ENCODE peak calls at places on chromosomes 13 and 19, in seven cellular contexts. S is nephron progenitor cell, I is breast epithelium, X is A549, F is body of pancreas, D is cardiac muscle cell, A is psoas muscle. R is an unnamed sample.

GRCh38 chr19:2841858-2842574 is 741 bp downstream of the ZNF555 start:
- DNase-seq in D (no peak), F (peak), X (no peak), A (no peak), S (no peak), I (no peak), R (no peak)

GRCh38 chr13:99384468-99384867 is 77.3 kb upstream of the GPR183 start:
- DNase-seq in D (no peak), X (no peak), I (no peak), F (no peak), A (no peak), S (no peak), R (no peak)

GRCh38 chr19:27745978-27746542 is 1466.9 kb downstream of the UQCRFS1 start:
- DNase-seq in X (no peak), A (no peak), S (no peak), D (no peak), I (peak), F (no peak), R (no peak)

GRCh38 chr19:40231544-40232424 is 5.3 kb upstream of the CCNP start:
- DNase-seq in F (no peak), A (no peak), D (peak), X (no peak), I (no peak), S (peak), R (no peak)

GRCh38 chr13:45918597-45918996 is 67.0 kb upstream of the SIAH3 start:
- DNase-seq in X (no peak), A (no peak), F (no peak), S (no peak), I (no peak), D (no peak), R (no peak)

GRCh38 chr19:17294051-17294891 is 9.0 kb downstream of the ABHD8 start:
- DNase-seq in X (peak), A (peak), D (no peak), F (peak), S (peak), I (no peak), R (no peak)

GRCh38 chr13:53343345-53343744 is 314.7 kb downstream of the OLFM4 start:
- DNase-seq in A (no peak), F (no peak), D (no peak), I (no peak), X (no peak), S (no peak), R (no peak)

GRCh38 chr13:93805736-93806135 is 579.1 kb downstream of the GPC6 start:
- DNase-seq in A (no peak), F (no peak), S (no peak), X (no peak), I (no peak), D (no peak), R (no peak)

GRCh38 chr13:45768668-45769067 is 66.5 kb downstream of the CBY2 start:
- DNase-seq in I (no peak), S (no peak), D (no peak), F (no peak), X (no peak), A (no peak), R (no peak)

GRCh38 chr13:99357149-99357596 is 50.0 kb upstream of the GPR183 start:
- DNase-seq in I (no peak), D (peak), X (no peak), A (peak), F (no peak), S (no peak), R (no peak)

GRCh38 chr19:29622191-29623070 is 16.3 kb downstream of the POP4 start:
- DNase-seq in F (no peak), I (no peak), A (peak), D (no peak), S (no peak), X (no peak), R (peak)

GRCh38 chr19:39264306-39265290 is 3.6 kb upstream of the IFNL2 start:
- DNase-seq in I (no peak), A (no peak), F (peak), X (no peak), D (peak), S (peak), R (no peak)

GRCh38 chr13:74978596-74978995 is 503.4 kb downstream of the TBC1D4 start:
- DNase-seq in A (no peak), F (no peak), D (no peak), S (peak), X (no peak), I (no peak), R (no peak)

GRCh38 chr19:38228491-38229439 is 4.7 kb upstream of the DPF1 start:
- DNase-seq in A (no peak), S (peak), F (peak), I (no peak), D (no peak), X (no peak), R (no peak)

GRCh38 chr19:10416380-10417257 is 3.7 kb upstream of the PDE4A start:
- DNase-seq in F (peak), I (peak), D (peak), X (peak), S (peak), A (peak), R (peak)

GRCh38 chr19:42409477-42409876 is 17.7 kb downstream of the LIPE start:
- DNase-seq in A (peak), F (peak), I (no peak), X (no peak), D (no peak), S (no peak), R (no peak)

GRCh38 chr19:11606484-11606883 is 9.2 kb downstream of the ZNF627 start:
- DNase-seq in A (no peak), X (no peak), F (no peak), S (no peak), D (no peak), I (no peak), R (no peak)

GRCh38 chr19:53432088-53432661 is 391 bp downstream of the ZNF761 start:
- DNase-seq in S (peak), D (peak), F (peak), X (no peak), I (no peak), A (peak), R (no peak)

GRCh38 chr13:110815471-110816204 is 99.2 kb downstream of the ANKRD10 start:
- DNase-seq in D (no peak), I (no peak), S (no peak), A (no peak), F (no peak), X (no peak), R (no peak)

GRCh38 chr19:29934781-29935180 is 7.3 kb upstream of the URI1 start:
- DNase-seq in D (no peak), S (no peak), X (no peak), I (no peak), F (no peak), A (no peak), R (no peak)

GRCh38 chr13:59444210-59444857 is 719.4 kb downstream of the DIAPH3 start:
- DNase-seq in D (no peak), F (peak), X (no peak), I (no peak), S (no peak), A (no peak), R (no peak)

GRCh38 chr19:42942187-42942789 is 5.3 kb upstream of the PSG7 start:
- DNase-seq in D (no peak), S (no peak), X (peak), F (peak), A (no peak), I (no peak), R (no peak)

GRCh38 chr13:37621811-37622361 is 23.3 kb upstream of the POSTN start:
- DNase-seq in X (no peak), F (peak), D (peak), A (no peak), I (no peak), S (no peak), R (no peak)

GRCh38 chr19:39913682-39914333 is 20.6 kb downstream of the FCGBP start:
- DNase-seq in S (no peak), I (no peak), D (no peak), X (no peak), A (no peak), F (peak), R (no peak)

GRCh38 chr13:113904411-113904810 is 40.5 kb upstream of the GAS6 start:
- DNase-seq in A (peak), F (peak), X (peak), S (no peak), I (peak), D (peak), R (no peak)

GRCh38 chr13:35785563-35786327 is 309.3 kb upstream of the MAB21L1 start:
- DNase-seq in A (no peak), X (no peak), S (no peak), I (no peak), D (no peak), F (no peak), R (no peak)

GRCh38 chr13:113216165-113217056 is 7.0 kb downstream of the CUL4A start:
- DNase-seq in D (peak), A (peak), F (peak), I (peak), X (no peak), S (peak), R (no peak)

GRCh38 chr13:99980201-99981114 is 1.1 kb upstream of the ZIC2 start:
- DNase-seq in D (peak), S (peak), F (peak), X (no peak), I (peak), A (peak), R (no peak)

GRCh38 chr19:6238643-6239281 is 41.0 kb downstream of the MLLT1 start:
- DNase-seq in X (no peak), A (peak), S (no peak), I (peak), F (peak), D (peak), R (no peak)

GRCh38 chr19:7652061-7652641 is 15.2 kb downstream of the STXBP2 start:
- DNase-seq in F (peak), S (peak), X (peak), D (peak), A (peak), I (peak), R (peak)

GRCh38 chr19:2061936-2062729 is 11.1 kb upstream of the MKNK2 start:
- DNase-seq in F (peak), A (peak), X (no peak), I (no peak), S (no peak), D (no peak), R (no peak)

GRCh38 chr19:6739390-6739883 is at the start of gene TRIP10:
- DNase-seq in F (peak), S (peak), X (peak), A (peak), D (peak), I (peak), R (peak)

GRCh38 chr19:14056741-14057356 is 5.0 kb downstream of the PALM3 start:
- DNase-seq in A (no peak), D (peak), X (no peak), I (no peak), F (no peak), S (no peak), R (no peak)

GRCh38 chr13:99313473-99313872 is 6.3 kb upstream of the GPR183 start:
- DNase-seq in D (peak), X (no peak), A (peak), S (no peak), F (no peak), I (no peak), R (no peak)

GRCh38 chr19:45468159-45468651 is 409 bp downstream of the FOSB start:
- DNase-seq in X (no peak), D (peak), A (peak), S (peak), F (peak), I (no peak), R (peak)

GRCh38 chr19:45469132-45469834 is 1.5 kb downstream of the FOSB start:
- DNase-seq in S (peak), A (peak), I (peak), D (peak), F (peak), X (peak), R (peak)

GRCh38 chr19:45467115-45467455 is 711 bp upstream of the FOSB start:
- DNase-seq in X (no peak), A (no peak), F (no peak), I (no peak), S (no peak), D (peak), R (no peak)

GRCh38 chr19:45468803-45469131 is 971 bp downstream of the FOSB start:
- DNase-seq in I (no peak), F (no peak), S (no peak), X (no peak), D (no peak), A (no peak), R (no peak)

DNA sequence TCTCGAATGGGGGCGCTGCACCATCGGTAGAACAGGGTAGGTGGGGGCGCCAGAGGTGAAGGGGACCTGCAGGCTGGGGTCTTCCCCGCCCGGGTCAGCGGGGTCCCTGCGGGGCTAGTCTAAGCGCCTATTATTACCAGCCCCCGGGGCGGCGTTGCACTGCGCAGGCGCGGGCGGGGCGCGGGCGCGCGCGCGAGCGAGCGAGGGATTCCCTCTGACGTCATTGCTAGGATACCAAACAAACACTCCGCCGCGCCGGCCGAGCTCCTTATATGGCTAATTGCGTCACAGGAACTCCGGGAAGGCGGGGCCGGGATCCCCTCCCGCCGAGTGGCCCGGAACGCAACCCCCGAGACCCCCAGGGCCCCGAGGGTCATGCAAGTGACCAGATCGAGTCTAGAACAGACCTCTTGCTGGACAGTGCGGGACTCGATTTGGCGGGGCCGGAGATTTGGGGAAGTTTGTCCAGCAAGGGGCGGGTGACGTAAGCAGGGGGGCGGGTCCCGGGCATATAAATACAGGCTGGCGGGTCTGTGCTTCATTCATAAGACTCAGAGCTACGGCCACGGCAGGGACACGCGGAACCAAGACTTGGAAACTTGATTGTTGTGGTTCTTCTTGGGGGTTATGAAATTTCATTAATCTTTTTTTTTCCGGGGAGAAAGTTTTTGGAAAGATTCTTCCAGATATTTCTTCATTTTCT is at the start of gene FOSB:
- DNase-seq in F (peak), I (peak), S (peak), D (peak), X (peak), A (peak), R (peak)
- TF ChIP-seq CTCF in F (no peak), I (no peak), S (no peak), D (peak), X (no peak), A (no peak), R (no peak)

GRCh38 chr13:97515643-97516042 is 81.7 kb downstream of the RAP2A start:
- DNase-seq in X (no peak), A (no peak), I (no peak), S (no peak), D (no peak), F (no peak), R (no peak)
- TF ChIP-seq CTCF in X (no peak), A (no peak), I (no peak), S (no peak), D (no peak), F (no peak), R (no peak)

DNA sequence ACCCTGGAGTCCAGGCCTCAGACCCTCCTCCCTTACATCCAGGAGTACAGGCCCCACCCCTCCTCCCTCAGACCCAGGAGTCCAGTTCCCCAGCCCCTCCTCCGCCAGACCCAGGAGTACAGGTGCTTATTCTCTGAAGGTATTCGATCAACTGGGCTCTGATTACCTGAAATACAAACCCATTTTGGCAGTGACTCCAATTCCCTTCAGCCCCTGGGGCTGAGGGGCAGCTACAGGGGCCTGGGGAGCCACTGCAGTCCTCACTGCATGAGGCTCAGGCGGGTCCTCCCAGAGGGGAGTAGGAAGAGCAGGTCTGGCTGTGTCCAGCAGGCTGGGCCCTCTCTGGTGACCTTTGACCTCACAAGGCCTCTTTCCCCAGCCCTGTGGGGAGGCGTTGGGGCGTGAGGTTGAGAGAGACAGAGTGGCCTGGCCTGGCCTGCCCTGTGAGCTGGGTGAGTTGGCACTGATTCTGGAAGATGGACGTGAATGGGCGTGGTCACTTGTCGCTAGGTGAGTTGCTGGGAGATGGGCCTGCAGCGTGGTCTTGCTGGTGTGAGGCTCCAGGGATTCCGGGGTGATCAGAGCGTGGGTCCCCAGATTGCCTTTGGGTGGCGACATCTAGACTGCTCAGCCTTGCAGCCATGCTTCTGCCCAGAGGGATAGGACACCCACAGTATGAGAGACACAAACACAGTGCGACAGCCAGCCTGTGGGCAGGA is 3.1 kb downstream of the BCAT2 start:
- DNase-seq in X (no peak), A (no peak), D (no peak), I (no peak), F (peak), S (peak), R (no peak)
- TF ChIP-seq CTCF in X (peak), A (no peak), D (no peak), I (no peak), F (no peak), S (no peak), R (no peak)

GRCh38 chr19:843180-843835 is 2.5 kb downstream of the PRTN3 start:
- DNase-seq in I (no peak), X (no peak), S (peak), F (peak), D (no peak), A (no peak), R (no peak)
- TF ChIP-seq CTCF in I (no peak), X (no peak), S (no peak), F (no peak), D (no peak), A (no peak), R (no peak)

DNA sequence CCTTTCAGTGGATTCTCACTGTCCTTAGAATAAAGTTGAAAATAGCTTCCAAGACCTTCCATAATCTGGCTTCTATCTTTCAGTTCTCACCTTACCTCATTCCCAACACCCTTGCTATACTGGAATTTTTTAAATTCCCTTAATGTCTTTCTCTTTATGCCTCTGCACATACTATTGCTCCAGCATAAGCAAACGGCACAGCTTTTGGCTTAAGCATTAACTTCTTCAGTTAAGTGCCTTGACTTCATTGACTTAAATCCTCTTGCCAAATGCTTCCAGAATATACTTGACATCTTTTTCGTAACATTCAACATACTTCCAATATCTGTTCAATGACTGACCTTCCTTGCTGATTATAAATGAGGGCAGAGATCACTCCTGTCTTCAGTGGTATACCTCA is 34.0 kb downstream of the SERPINE3 start:
- DNase-seq in A (no peak), I (no peak), F (no peak), X (no peak), S (no peak), D (no peak), R (no peak)
- TF ChIP-seq CTCF in A (no peak), I (no peak), F (no peak), X (no peak), S (no peak), D (no peak), R (no peak)

GRCh38 chr13:108957369-108958012 is 328.1 kb downstream of the MYO16 start:
- DNase-seq in F (no peak), X (peak), S (no peak), I (no peak), A (no peak), D (peak), R (no peak)
- TF ChIP-seq CTCF in F (no peak), X (no peak), S (no peak), I (no peak), A (no peak), D (no peak), R (no peak)

GRCh38 chr13:55230570-55230908 is 1910.2 kb upstream of the PRR20A start:
- DNase-seq in X (no peak), D (no peak), F (no peak), S (no peak), A (no peak), I (no peak), R (no peak)
- TF ChIP-seq CTCF in X (no peak), D (no peak), F (no peak), S (no peak), A (no peak), I (no peak), R (no peak)

GRCh38 chr13:24460256-24460655 is 52.3 kb downstream of the PARP4 start:
- DNase-seq in D (no peak), X (no peak), F (no peak), S (no peak), A (no peak), I (no peak), R (no peak)

GRCh38 chr13:24458736-24459135 is 53.8 kb downstream of the PARP4 start:
- DNase-seq in F (no peak), I (no peak), S (no peak), D (peak), X (no peak), A (no peak), R (no peak)

GRCh38 chr13:24459234-24459633 is 53.3 kb downstream of the PARP4 start:
- DNase-seq in A (no peak), S (no peak), I (no peak), F (no peak), D (peak), X (no peak), R (no peak)

GRCh38 chr13:24463078-24463477 is 49.5 kb downstream of the PARP4 start:
- DNase-seq in S (no peak), A (no peak), X (no peak), I (no peak), D (no peak), F (no peak), R (no peak)
- TF ChIP-seq CTCF in S (no peak), A (no peak), X (no peak), I (no peak), D (no peak), F (no peak), R (no peak)

GRCh38 chr13:33799950-33800592 is 17.9 kb upstream of the RFC3 start:
- DNase-seq in I (no peak), F (no peak), D (peak), X (no peak), S (no peak), A (no peak), R (no peak)
- TF ChIP-seq CTCF in I (no peak), F (no peak), D (peak), X (no peak), S (peak), A (peak), R (no peak)